ENCODE peak calls at places on chromosomes 13 and 19, in four cellular contexts. One of them, this sample, is unnamed. For H3K4me1, the result is how much of the 10 kb centered on the place peaks cover.

GRCh38 chr13:23322353-23323336 is 110.9 kb downstream of the SACS start:
- DNase-seq in uterus: no peak
- DNase-seq in heart left ventricle: no peak
- DNase-seq in mesenchymal stem cell: no peak
- DNase-seq in this sample: no peak

GRCh38 chr13:108272333-108272732 is 2.8 kb downstream of the TNFSF13B start:
- DNase-seq in heart left ventricle: no peak
- DNase-seq in mesenchymal stem cell: peak
- DNase-seq in uterus: no peak
- DNase-seq in this sample: no peak

GRCh38 chr19:28414748-28415147 is 798.2 kb downstream of the UQCRFS1 start:
- DNase-seq in mesenchymal stem cell: no peak
- DNase-seq in heart left ventricle: no peak
- DNase-seq in uterus: no peak
- DNase-seq in this sample: no peak

GRCh38 chr13:25528266-25528665 is 156.5 kb downstream of the ATP8A2 start:
- DNase-seq in heart left ventricle: no peak
- DNase-seq in mesenchymal stem cell: no peak
- DNase-seq in uterus: no peak
- DNase-seq in this sample: no peak

GRCh38 chr19:3275068-3275582 is 50.7 kb downstream of the CELF5 start:
- DNase-seq in heart left ventricle: no peak
- DNase-seq in uterus: no peak
- DNase-seq in mesenchymal stem cell: peak
- DNase-seq in this sample: no peak

GRCh38 chr19:45515807-45516401 is 8.6 kb downstream of the VASP start:
- DNase-seq in heart left ventricle: no peak
- DNase-seq in uterus: no peak
- DNase-seq in mesenchymal stem cell: no peak
- DNase-seq in this sample: no peak

GRCh38 chr13:21674271-21675009 is 3.6 kb downstream of the FGF9 start:
- DNase-seq in uterus: no peak
- DNase-seq in mesenchymal stem cell: no peak
- DNase-seq in heart left ventricle: peak
- DNase-seq in this sample: no peak

GRCh38 chr19:40367577-40368434 is 19.3 kb downstream of the PLD3 start:
- DNase-seq in uterus: no peak
- DNase-seq in mesenchymal stem cell: no peak
- DNase-seq in heart left ventricle: no peak
- DNase-seq in this sample: no peak

GRCh38 chr19:9641810-9642209 is 20.8 kb upstream of the ZNF561 start:
- DNase-seq in mesenchymal stem cell: no peak
- DNase-seq in uterus: no peak
- DNase-seq in heart left ventricle: no peak
- DNase-seq in this sample: no peak

GRCh38 chr19:17947815-17948473 is 15.1 kb downstream of the CCDC124 start:
- DNase-seq in heart left ventricle: peak
- DNase-seq in uterus: peak
- DNase-seq in mesenchymal stem cell: peak
- DNase-seq in this sample: peak

GRCh38 chr13:80263745-80264513 is 77.0 kb downstream of the SPRY2 start:
- DNase-seq in uterus: no peak
- DNase-seq in heart left ventricle: no peak
- DNase-seq in mesenchymal stem cell: no peak
- DNase-seq in this sample: no peak

GRCh38 chr13:46592410-46592809 is 39.4 kb downstream of the LRCH1 start:
- DNase-seq in mesenchymal stem cell: no peak
- DNase-seq in heart left ventricle: no peak
- DNase-seq in uterus: no peak
- DNase-seq in this sample: no peak
- H3K4me1 ChIP-seq in mesenchymal stem cell: under half
- H3K4me1 ChIP-seq in heart left ventricle: half or more
- H3K4me1 ChIP-seq in uterus: under half
- H3K4me1 ChIP-seq in this sample: under half

GRCh38 chr19:6105444-6105843 is 4.9 kb downstream of the RFX2 start:
- DNase-seq in heart left ventricle: no peak
- DNase-seq in mesenchymal stem cell: no peak
- DNase-seq in uterus: no peak
- DNase-seq in this sample: no peak

GRCh38 chr19:6110360-6110977 is at the start of gene RFX2:
- DNase-seq in mesenchymal stem cell: peak
- DNase-seq in uterus: peak
- DNase-seq in heart left ventricle: peak
- DNase-seq in this sample: peak

GRCh38 chr19:6113616-6114188 is 3.4 kb upstream of the RFX2 start:
- DNase-seq in mesenchymal stem cell: no peak
- DNase-seq in heart left ventricle: no peak
- DNase-seq in uterus: no peak
- DNase-seq in this sample: no peak

GRCh38 chr19:6109947-6110346 is 353 bp downstream of the RFX2 start:
- DNase-seq in uterus: no peak
- DNase-seq in mesenchymal stem cell: no peak
- DNase-seq in heart left ventricle: no peak
- DNase-seq in this sample: peak

DNA sequence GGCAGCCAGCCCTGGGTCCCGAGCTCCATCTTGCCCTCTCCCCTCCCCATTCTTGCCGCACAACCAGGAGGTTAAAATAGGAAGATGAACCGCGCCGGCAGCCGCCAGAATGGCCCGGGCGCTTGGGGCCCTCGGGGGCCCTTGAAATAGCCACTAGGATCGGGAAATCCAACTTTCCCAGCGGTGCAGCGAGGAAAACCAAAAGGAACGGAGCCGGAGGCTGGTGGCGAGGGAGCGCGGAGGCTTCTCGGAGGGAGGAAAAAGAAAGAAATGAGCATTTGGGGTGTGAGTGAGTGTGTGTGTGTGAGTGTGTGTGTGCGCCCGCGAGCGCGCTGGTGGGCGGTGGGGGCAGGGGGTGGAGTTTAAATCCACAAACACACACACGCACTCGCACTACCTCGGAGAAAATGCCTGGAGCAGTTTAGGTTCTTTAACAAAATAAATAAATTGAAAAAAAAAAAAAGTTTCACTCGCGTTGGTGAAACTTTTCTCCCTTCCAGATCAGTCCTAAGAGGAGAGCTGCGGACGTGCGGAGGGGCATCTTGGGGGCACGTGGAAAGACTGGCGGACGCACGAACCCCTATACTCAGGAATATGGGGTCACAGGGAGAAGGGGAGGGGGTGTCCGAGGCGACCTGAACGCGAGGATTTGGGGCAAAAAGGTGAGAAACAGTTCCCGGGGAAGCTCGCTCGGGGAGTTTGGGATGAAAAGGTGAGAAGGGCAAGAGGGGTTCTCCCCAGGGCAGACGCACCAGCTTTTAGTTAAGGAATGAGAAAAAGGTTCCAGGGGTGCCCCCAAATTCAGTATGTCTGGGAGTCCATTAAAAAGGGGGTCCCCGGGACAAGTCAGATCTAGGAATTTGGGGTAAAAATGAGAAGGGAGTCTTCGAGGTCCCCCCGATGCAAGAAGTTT is 1.3 kb downstream of the RFX2 start:
- DNase-seq in mesenchymal stem cell: peak
- DNase-seq in heart left ventricle: peak
- DNase-seq in uterus: peak
- DNase-seq in this sample: peak
- H3K27ac ChIP-seq in mesenchymal stem cell: peak
- H3K27ac ChIP-seq in heart left ventricle: peak
- H3K27ac ChIP-seq in uterus: peak
- H3K27ac ChIP-seq in this sample: peak

DNA sequence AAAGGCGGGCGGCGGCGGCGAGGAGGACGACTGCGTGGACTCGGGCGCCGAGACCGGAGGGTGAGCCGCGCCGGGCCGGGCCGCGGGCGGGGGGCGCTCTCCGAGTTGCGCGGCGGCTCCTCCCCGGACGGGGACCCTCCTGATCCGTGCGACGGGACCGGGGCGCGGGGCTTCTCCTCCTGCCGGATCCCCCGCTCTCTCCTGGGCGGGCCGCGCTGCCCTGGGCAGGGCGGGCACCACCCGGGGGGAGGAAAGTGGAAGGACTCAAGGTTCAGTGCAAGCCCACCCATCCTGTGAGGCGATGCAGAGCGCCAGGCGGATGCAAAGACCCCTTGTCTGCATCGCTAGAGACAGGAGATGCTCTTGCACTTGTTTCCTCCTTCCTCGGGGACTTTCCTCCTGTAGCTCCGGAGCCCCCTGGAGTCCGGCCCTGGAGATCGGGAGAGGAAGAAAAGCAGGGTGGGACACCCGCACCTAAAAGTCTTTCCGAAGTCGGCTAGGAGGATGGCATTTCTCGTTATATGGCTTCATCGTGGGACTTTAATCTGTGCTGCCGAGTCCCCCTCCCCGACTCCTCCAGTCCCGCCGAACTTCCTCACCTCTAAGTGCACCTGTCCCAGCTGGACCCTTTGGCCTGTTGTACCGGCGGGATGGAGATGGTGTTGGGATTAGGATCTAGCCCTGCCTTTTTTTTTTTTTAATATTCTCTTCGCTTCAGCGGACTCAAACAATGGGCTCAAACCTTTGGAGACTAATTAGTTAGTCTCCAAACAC is 499 bp downstream of the FAM124A start:
- DNase-seq in heart left ventricle: no peak
- DNase-seq in uterus: no peak
- DNase-seq in mesenchymal stem cell: peak
- DNase-seq in this sample: no peak
- H3K4me1 ChIP-seq in heart left ventricle: under half
- H3K4me1 ChIP-seq in uterus: under half
- H3K4me1 ChIP-seq in mesenchymal stem cell: under half
- H3K4me1 ChIP-seq in this sample: under half

GRCh38 chr19:13104848-13105646 is 2.4 kb upstream of the LYL1 start:
- DNase-seq in uterus: no peak
- DNase-seq in heart left ventricle: peak
- DNase-seq in mesenchymal stem cell: no peak
- DNase-seq in this sample: peak
- H3K27ac ChIP-seq in uterus: peak
- H3K27ac ChIP-seq in heart left ventricle: peak
- H3K27ac ChIP-seq in mesenchymal stem cell: no peak
- H3K27ac ChIP-seq in this sample: peak

GRCh38 chr19:49921871-49922755 is 6.9 kb upstream of the ATF5 start:
- DNase-seq in heart left ventricle: no peak
- DNase-seq in mesenchymal stem cell: peak
- DNase-seq in uterus: no peak
- DNase-seq in this sample: no peak

GRCh38 chr19:49925486-49925885 is 3.5 kb upstream of the ATF5 start:
- DNase-seq in uterus: no peak
- DNase-seq in heart left ventricle: no peak
- DNase-seq in mesenchymal stem cell: no peak
- DNase-seq in this sample: no peak

GRCh38 chr19:49920624-49921363 is 8.2 kb upstream of the ATF5 start:
- DNase-seq in mesenchymal stem cell: no peak
- DNase-seq in uterus: no peak
- DNase-seq in heart left ventricle: no peak
- DNase-seq in this sample: no peak

GRCh38 chr19:49924004-49924880 is 4.8 kb upstream of the ATF5 start:
- DNase-seq in heart left ventricle: no peak
- DNase-seq in mesenchymal stem cell: no peak
- DNase-seq in uterus: no peak
- DNase-seq in this sample: no peak

GRCh38 chr19:49923055-49924003 is 5.7 kb upstream of the ATF5 start:
- DNase-seq in heart left ventricle: no peak
- DNase-seq in mesenchymal stem cell: no peak
- DNase-seq in uterus: no peak
- DNase-seq in this sample: no peak
- H3K4me1 ChIP-seq in heart left ventricle: under half
- H3K4me1 ChIP-seq in mesenchymal stem cell: under half
- H3K4me1 ChIP-seq in uterus: under half
- H3K4me1 ChIP-seq in this sample: under half

This sample was measured in tibial artery.